ENCODE peak calls at places on chromosomes 16 and 17, in six cellular contexts. Y, J, E, P, N and G are unnamed samples.
A peak's percentile ranks its signal among the peaks of the same experiment; 100 is the strongest.

GRCh38 chr17:81551458-81552243 is 502 bp downstream of the FAAP100 start:
- DNase-seq in Y (no peak), J (no peak), E (no peak), P (no peak), N (no peak), G (no peak)

GRCh38 chr17:31698751-31699150 is 160.3 kb downstream of the COPRS start:
- DNase-seq in Y (no peak), J (no peak), E (no peak), P (no peak), N (no peak), G (no peak)

GRCh38 chr17:4934173-4934979 is 2.3 kb downstream of the GP1BA start:
- DNase-seq in Y (peak; percentile 89), J (no peak), E (no peak), P (no peak), N (no peak), G (no peak)

GRCh38 chr16:59021751-59022150 is 287.6 kb upstream of the GOT2 start:
- DNase-seq in Y (no peak), J (no peak), E (no peak), P (no peak), N (no peak), G (no peak)

GRCh38 chr17:5813357-5813756 is 229.0 kb upstream of the NLRP1 start:
- DNase-seq in Y (no peak), J (no peak), E (no peak), P (no peak), N (no peak), G (no peak)

GRCh38 chr16:3171855-3172593 is 16.0 kb upstream of the OR1F1 start:
- DNase-seq in Y (no peak), J (no peak), E (no peak), P (no peak), N (peak; percentile 88), G (no peak)

GRCh38 chr17:21217346-21217745 is 3.4 kb upstream of the TMEM11 start:
- DNase-seq in Y (no peak), J (no peak), E (no peak), P (no peak), N (no peak), G (no peak)

GRCh38 chr17:78037280-78037679 is 78.8 kb downstream of the TNRC6C start:
- DNase-seq in Y (no peak), J (no peak), E (no peak), P (no peak), N (peak; percentile 38), G (no peak)

GRCh38 chr17:81234506-81234855 is 4.4 kb downstream of the TEPSIN start:
- DNase-seq in Y (no peak), J (no peak), E (no peak), P (no peak), N (no peak), G (no peak)

GRCh38 chr16:85173077-85173980 is 61.1 kb upstream of the CIBAR2 start:
- DNase-seq in Y (no peak), J (no peak), E (no peak), P (no peak), N (no peak), G (no peak)

GRCh38 chr17:1783834-1784611 is 22.2 kb downstream of the SERPINF1 start:
- DNase-seq in Y (peak; percentile 55), J (no peak), E (no peak), P (no peak), N (no peak), G (no peak)

GRCh38 chr16:27676807-27677206 is 126.9 kb downstream of the KATNIP start:
- DNase-seq in Y (no peak), J (no peak), E (no peak), P (no peak), N (no peak), G (no peak)

GRCh38 chr17:50558955-50559614 is 1.4 kb upstream of the CACNA1G start:
- DNase-seq in Y (no peak), J (no peak), E (no peak), P (no peak), N (no peak), G (no peak)